ENCODE peak calls at places on chromosomes 2 and 18, in ten cellular contexts. T is upper lobe of left lung, M is GM12891, O is tibial nerve, Z is transverse colon, D is thyroid gland, J is A549, B is Peyer's patch, C is IMR-90, R is breast epithelium. V is an unnamed sample.
A peak's percentile ranks its signal among the peaks of the same experiment; 100 is the strongest.

GRCh38 chr2:238128061-238129040 is 10.1 kb upstream of the KLHL30 start:
- DNase-seq in M (no peak), Z (no peak), R (no peak), T (peak; percentile 82), C (no peak), D (no peak), B (no peak), O (no peak), J (no peak), V (no peak)

GRCh38 chr2:96140941-96141623 is 2.8 kb upstream of the ASTL start:
- DNase-seq in T (no peak), R (no peak), C (no peak), B (no peak), O (no peak), M (no peak), J (no peak), Z (no peak), D (no peak), V (no peak)

GRCh38 chr2:187506416-187506815 is 47.8 kb downstream of the TFPI start:
- DNase-seq in O (no peak), R (no peak), B (no peak), J (no peak), M (no peak), D (no peak), T (no peak), Z (no peak), C (no peak), V (no peak)

GRCh38 chr2:20624156-20624883 is 26.6 kb downstream of the HS1BP3 start:
- DNase-seq in T (no peak), C (no peak), J (no peak), M (no peak), Z (no peak), D (no peak), O (no peak), R (peak; percentile 46), B (no peak), V (peak; percentile 59)

GRCh38 chr2:35989523-35989922 is 366.1 kb upstream of the CRIM1 start:
- DNase-seq in M (no peak), T (no peak), J (peak; percentile 29), B (no peak), D (no peak), R (no peak), C (no peak), O (no peak), Z (no peak), V (no peak)

GRCh38 chr2:64797881-64798590 is 144.3 kb upstream of the SERTAD2 start:
- DNase-seq in J (no peak), O (no peak), T (no peak), M (no peak), R (no peak), Z (no peak), D (peak; percentile 41), C (peak; percentile 75), B (no peak), V (no peak)

GRCh38 chr2:70613510-70613909 is 59.9 kb upstream of the TGFA start:
- DNase-seq in R (no peak), M (no peak), J (no peak), C (no peak), D (no peak), B (no peak), O (no peak), Z (no peak), T (peak; percentile 10), V (no peak)

GRCh38 chr2:45168731-45169338 is 159.6 kb upstream of the SIX2 start:
- DNase-seq in O (no peak), Z (no peak), D (peak; percentile 30), R (no peak), C (no peak), B (no peak), M (peak; percentile 44), J (peak; percentile 46), T (no peak), V (no peak)

GRCh38 chr18:59691046-59691395 is 6.2 kb downstream of the CCBE1 start:
- DNase-seq in R (no peak), M (no peak), J (no peak), C (peak; percentile 91), Z (no peak), O (no peak), D (no peak), B (no peak), T (no peak), V (no peak)

GRCh38 chr18:9613550-9614400 is 584 bp downstream of the PPP4R1 start:
- DNase-seq in D (peak; percentile 64), M (peak; percentile 24), O (peak; percentile 15), T (peak; percentile 94), R (peak; percentile 55), J (peak; percentile 52), C (peak; percentile 27), B (peak; percentile 60), Z (peak; percentile 70), V (peak; percentile 87)

GRCh38 chr2:51151490-51152140 is 119.7 kb upstream of the NRXN1 start:
- DNase-seq in J (no peak), O (no peak), Z (no peak), B (no peak), T (peak; percentile 75), M (no peak), R (no peak), C (no peak), D (no peak), V (no peak)

GRCh38 chr18:55934801-55935200 is 346.8 kb upstream of the TCF4 start:
- DNase-seq in Z (no peak), R (no peak), J (no peak), C (no peak), T (no peak), D (no peak), M (no peak), O (no peak), B (no peak), V (no peak)

GRCh38 chr2:101387151-101387807 is at the start of gene CREG2:
- DNase-seq in M (peak; percentile 49), B (peak; percentile 23), Z (peak; percentile 32), J (peak; percentile 73), T (peak; percentile 94), D (peak; percentile 78), O (no peak), R (peak; percentile 55), C (peak; percentile 55), V (peak; percentile 79)

GRCh38 chr18:77344777-77345507 is 95.3 kb downstream of the GALR1 start:
- DNase-seq in T (no peak), D (no peak), B (no peak), O (no peak), J (no peak), R (no peak), C (no peak), M (no peak), Z (no peak), V (no peak)

GRCh38 chr2:174024524-174025270 is 59.5 kb upstream of the SP3 start:
- DNase-seq in J (no peak), B (peak; percentile 29), M (no peak), T (no peak), C (peak; percentile 80), R (peak; percentile 65), Z (peak; percentile 66), O (peak; percentile 87), D (peak; percentile 95), V (peak; percentile 91)

GRCh38 chr2:195458936-195459335 is 198.1 kb upstream of the SLC39A10 start:
- DNase-seq in Z (no peak), D (no peak), C (peak; percentile 15), R (no peak), B (no peak), O (no peak), J (no peak), T (no peak), M (no peak), V (no peak)

GRCh38 chr18:58263055-58263732 is 219.2 kb downstream of the NEDD4L start:
- DNase-seq in D (no peak), R (no peak), J (peak; percentile 37), C (peak; percentile 24), Z (no peak), O (no peak), M (no peak), T (no peak), B (no peak), V (no peak)

GRCh38 chr18:79059456-79059855 is 9.7 kb upstream of the ATP9B start:
- DNase-seq in C (no peak), D (no peak), T (no peak), B (no peak), Z (no peak), J (no peak), O (no peak), M (no peak), R (no peak), V (no peak)

GRCh38 chr2:231133365-231134114 is 8.7 kb upstream of the HTR2B start:
- DNase-seq in T (no peak), D (no peak), M (no peak), Z (no peak), R (no peak), J (no peak), C (peak; percentile 58), O (no peak), B (no peak), V (no peak)
- TF ChIP-seq POLR2A in T (no peak), D (no peak), M (no peak), Z (no peak), R (no peak), J (no peak), C (no peak), O (no peak), B (no peak), V (no peak)

DNA sequence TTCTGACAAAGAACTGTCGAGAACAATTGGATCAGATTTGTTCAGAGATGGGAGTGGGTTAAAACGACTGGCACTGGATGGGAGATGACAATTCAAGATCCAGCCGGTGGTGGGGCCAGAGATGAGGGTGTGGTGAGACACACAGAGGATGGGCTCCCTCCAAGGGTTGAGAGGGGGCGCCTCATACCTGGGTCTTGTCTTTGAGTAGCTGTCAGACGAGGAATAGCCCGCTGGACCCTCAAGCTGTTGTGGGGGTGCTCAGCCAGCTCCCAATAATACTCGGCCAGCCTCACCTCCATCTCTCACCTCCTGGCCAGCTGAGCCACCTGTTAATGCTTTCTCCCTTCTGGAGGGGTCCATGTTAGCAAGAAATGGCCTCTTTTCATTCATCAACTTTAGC is 14.0 kb downstream of the INPP5D start:
- DNase-seq in R (peak; percentile 34), O (no peak), J (no peak), D (no peak), M (no peak), C (no peak), B (peak; percentile 26), Z (no peak), T (no peak), V (peak; percentile 37)
- TF ChIP-seq POLR2A in R (no peak), O (no peak), J (no peak), D (no peak), M (no peak), C (no peak), B (no peak), Z (no peak), T (no peak), V (no peak)

DNA sequence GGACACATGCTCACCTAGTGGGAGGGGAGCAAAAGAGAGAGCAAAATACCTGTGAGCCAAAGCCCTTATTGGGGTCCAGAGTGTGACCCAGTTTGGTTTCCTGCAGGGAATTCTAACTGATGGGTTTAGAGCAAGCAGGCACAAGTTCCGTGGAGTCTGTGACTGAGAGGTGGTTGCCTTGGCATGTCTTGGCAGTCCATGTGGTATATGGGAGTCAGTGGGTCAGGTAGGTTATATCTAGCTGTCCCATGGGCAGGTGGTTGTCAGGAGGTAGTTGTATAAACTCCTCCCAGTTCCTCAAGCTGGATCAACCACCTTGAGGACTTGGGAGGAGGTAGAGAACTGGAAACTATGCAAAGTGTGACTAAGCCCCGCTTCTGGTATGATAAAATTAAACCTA is 452.8 kb upstream of the VWC2L start:
- DNase-seq in R (no peak), D (no peak), B (no peak), J (no peak), Z (no peak), M (no peak), C (no peak), T (no peak), O (no peak), V (no peak)
- TF ChIP-seq POLR2A in R (no peak), D (no peak), B (no peak), J (no peak), Z (no peak), M (no peak), C (no peak), T (no peak), O (no peak), V (no peak)

GRCh38 chr2:215619022-215619958 is 183.4 kb upstream of the FN1 start:
- DNase-seq in B (no peak), R (no peak), T (no peak), O (no peak), J (peak; percentile 89), M (no peak), D (no peak), Z (no peak), C (peak; percentile 67), V (no peak)
- TF ChIP-seq POLR2A in B (no peak), R (no peak), T (no peak), O (no peak), J (no peak), M (no peak), D (no peak), Z (no peak), C (no peak), V (no peak)